ENCODE peak calls at places on chromosomes 6 and 20, in eight cellular contexts. Q is astrocyte, T is HCT116, K is GM23248, U is H1, A is HepG2, D is MM.1S, V is mammary epithelial cell. O is an unnamed sample.

GRCh38 chr20:10519361-10520048 is 84.4 kb downstream of the SLX4IP start:
- DNase-seq in V (peak; percentile 70), U (no peak), Q (peak; percentile 83), D (no peak), A (no peak), K (peak; percentile 70), T (no peak), O (peak; percentile 88)

GRCh38 chr20:43584448-43585138 is 6.1 kb upstream of the IFT52 start:
- DNase-seq in V (no peak), T (no peak), U (no peak), D (no peak), Q (peak; percentile 82), A (peak; percentile 74), K (peak; percentile 54), O (peak; percentile 88)

GRCh38 chr20:51398552-51398951 is 144.0 kb downstream of the NFATC2 start:
- DNase-seq in K (no peak), D (no peak), U (no peak), A (no peak), T (no peak), V (no peak), Q (no peak), O (no peak)

GRCh38 chr20:47315339-47315662 is 41.2 kb downstream of the ZMYND8 start:
- DNase-seq in A (no peak), Q (no peak), D (no peak), V (no peak), K (peak; percentile 72), U (no peak), T (no peak), O (peak; percentile 48)

GRCh38 chr6:70396796-70397729 is 16.2 kb upstream of the FAM135A start:
- DNase-seq in U (no peak), D (no peak), V (peak; percentile 81), K (no peak), A (no peak), Q (no peak), T (no peak), O (peak; percentile 5)

GRCh38 chr6:160973856-160974255 is 17.7 kb upstream of the MAP3K4 start:
- DNase-seq in K (peak; percentile 84), V (no peak), U (no peak), Q (no peak), D (no peak), T (no peak), A (no peak), O (peak; percentile 47)

GRCh38 chr6:138250513-138251247 is 32.4 kb upstream of the PBOV1 start:
- DNase-seq in V (peak; percentile 90), T (no peak), U (no peak), A (no peak), D (no peak), Q (peak; percentile 95), K (peak; percentile 90), O (peak; percentile 15)

GRCh38 chr6:39897699-39898098 is 36.6 kb downstream of the MOCS1 start:
- DNase-seq in V (no peak), Q (no peak), T (no peak), K (no peak), U (no peak), A (no peak), D (no peak), O (no peak)

GRCh38 chr20:18273738-18274137 is 14.6 kb upstream of the ZNF133 start:
- DNase-seq in U (no peak), Q (no peak), A (no peak), K (no peak), T (no peak), D (no peak), V (no peak), O (no peak)

GRCh38 chr6:24744911-24745310 is 26.0 kb upstream of the C6orf62 start:
- DNase-seq in U (no peak), A (no peak), D (no peak), Q (no peak), T (no peak), K (no peak), V (no peak), O (no peak)

GRCh38 chr20:25987073-25987927 is 290.6 kb upstream of the ZNF337 start:
- DNase-seq in U (no peak), T (no peak), A (no peak), Q (no peak), V (peak; percentile 39), K (peak; percentile 1), D (peak; percentile 29), O (peak; percentile 11)

GRCh38 chr20:44001667-44002596 is 87.3 kb downstream of the TOX2 start:
- DNase-seq in T (peak; percentile 58), D (peak; percentile 96), A (no peak), V (no peak), K (no peak), Q (no peak), U (no peak), O (no peak)

GRCh38 chr20:10584319-10584812 is 89.4 kb downstream of the JAG1 start:
- DNase-seq in U (no peak), V (no peak), K (no peak), A (no peak), T (no peak), D (no peak), Q (no peak), O (no peak)

GRCh38 chr6:56250266-56250665 is 2.9 kb upstream of the COL21A1 start:
- DNase-seq in Q (no peak), A (no peak), V (no peak), K (no peak), U (no peak), D (no peak), T (no peak), O (no peak)

GRCh38 chr6:107972413-107973096 is 14.5 kb upstream of the SEC63 start:
- DNase-seq in A (peak; percentile 65), V (no peak), T (no peak), K (no peak), D (no peak), Q (no peak), U (no peak), O (no peak)

GRCh38 chr20:57458400-57459160 is 66.4 kb downstream of the CTCFL start:
- DNase-seq in A (no peak), K (peak; percentile 57), V (no peak), U (no peak), D (no peak), T (no peak), Q (no peak), O (peak; percentile 13)

GRCh38 chr20:41214666-41215065 is 77.3 kb downstream of the PLCG1 start:
- DNase-seq in T (no peak), U (no peak), A (no peak), V (no peak), D (no peak), K (no peak), Q (no peak), O (no peak)

GRCh38 chr6:163147988-163148387 is 266.5 kb upstream of the QKI start:
- DNase-seq in V (no peak), Q (no peak), A (no peak), U (no peak), D (no peak), T (no peak), K (no peak), O (no peak)

GRCh38 chr6:164085552-164086325 is 671.2 kb downstream of the QKI start:
- DNase-seq in U (no peak), D (no peak), K (peak; percentile 2), V (no peak), A (no peak), T (no peak), Q (peak; percentile 97), O (peak; percentile 98)

GRCh38 chr6:3162067-3162497 is 4.7 kb upstream of the TUBB2A start:
- DNase-seq in K (peak; percentile 82), U (no peak), Q (no peak), V (no peak), A (no peak), D (no peak), T (no peak), O (no peak)
- H3K4me3 ChIP-seq in K (peak overlapping the region; percentile 80), U (peak overlapping the region; percentile 42), Q (no peak overlapping the region), V (no peak overlapping the region), A (peak overlapping the region; percentile 67), D (no peak overlapping the region), T (no peak overlapping the region), O (no peak overlapping the region)

GRCh38 chr6:125793280-125793679 is 2.5 kb downstream of the NCOA7 start:
- DNase-seq in Q (no peak), U (no peak), A (no peak), V (no peak), T (no peak), D (no peak), K (no peak), O (no peak)

GRCh38 chr6:125794342-125795137 is 3.8 kb downstream of the NCOA7 start:
- DNase-seq in K (peak; percentile 42), A (no peak), Q (no peak), V (peak; percentile 27), U (no peak), D (no peak), T (no peak), O (peak; percentile 67)

GRCh38 chr6:125792680-125793079 is 1.9 kb downstream of the NCOA7 start:
- DNase-seq in U (no peak), T (no peak), V (peak; percentile 35), A (no peak), K (peak; percentile 51), D (no peak), Q (peak; percentile 39), O (peak; percentile 43)

GRCh38 chr6:125795301-125795700 is 4.5 kb downstream of the NCOA7 start:
- DNase-seq in A (no peak), Q (no peak), T (no peak), V (no peak), U (no peak), D (no peak), K (no peak), O (no peak)

DNA sequence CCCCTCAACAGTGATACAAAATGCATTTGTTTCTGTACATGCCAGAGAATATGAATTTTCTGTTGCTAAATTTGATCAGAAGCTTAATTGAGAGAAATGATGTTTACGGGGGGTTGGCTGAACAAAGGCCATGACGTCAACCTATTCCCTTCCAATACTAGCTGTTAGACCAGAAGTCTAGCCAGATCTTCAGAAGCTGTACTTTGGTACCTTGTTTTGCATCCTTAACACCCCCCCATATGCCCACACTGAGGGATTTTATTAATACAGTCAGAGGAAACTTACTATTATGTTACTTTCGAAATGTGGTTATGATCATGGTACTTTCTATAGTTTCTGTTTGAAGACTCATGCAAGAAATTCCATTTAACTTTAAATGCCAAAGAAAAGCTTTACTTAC is 3.1 kb downstream of the NCOA7 start:
- DNase-seq in D (no peak), K (peak; percentile 20), A (no peak), T (no peak), Q (no peak), V (peak; percentile 55), U (no peak), O (no peak)
- H3K9ac ChIP-seq in D (no peak overlapping the region), K (no peak overlapping the region), A (no peak overlapping the region), T (no peak overlapping the region), Q (no peak overlapping the region), V (no peak overlapping the region), U (no peak overlapping the region), O (no peak overlapping the region)

DNA sequence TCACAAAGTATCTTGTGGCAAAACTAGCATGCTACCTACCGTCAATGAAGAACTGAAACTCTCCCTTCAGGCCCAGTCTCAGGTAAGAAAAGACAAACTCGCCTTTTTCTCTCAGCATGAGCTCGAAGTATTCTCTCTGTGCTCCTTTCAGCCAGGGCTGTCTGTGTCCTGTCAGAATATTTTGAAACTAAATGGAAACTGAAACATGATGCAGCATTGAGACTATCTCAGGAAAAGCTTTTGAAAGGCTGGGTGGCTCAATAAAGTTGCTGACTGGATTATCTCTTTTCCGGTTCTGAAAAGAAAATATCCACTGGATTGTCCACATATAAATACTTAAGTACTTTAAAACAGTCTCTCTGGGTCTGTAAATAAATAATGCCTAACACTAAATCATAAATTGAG is 718 bp downstream of the CALHM5 start:
- DNase-seq in U (no peak), T (no peak), D (peak; percentile 81), A (no peak), V (no peak), Q (no peak), K (peak; percentile 46), O (no peak)
- H3K4me3 ChIP-seq in U (no peak overlapping the region), T (no peak overlapping the region), D (peak overlapping the region; percentile 66), A (no peak overlapping the region), V (no peak overlapping the region), Q (peak overlapping the region; percentile 60), K (peak overlapping the region; percentile 79), O (peak overlapping the region; percentile 67)

GRCh38 chr6:46651766-46652165 is 852 bp downstream of the CYP39A1 start:
- DNase-seq in A (no peak), V (peak; percentile 32), K (no peak), U (no peak), T (no peak), Q (no peak), D (no peak), O (no peak)
- H3K9ac ChIP-seq in A (no peak overlapping the region), V (peak overlapping the region; percentile 88), K (no peak overlapping the region), U (no peak overlapping the region), T (peak overlapping the region; percentile 68), Q (peak overlapping the region; percentile 73), D (no peak overlapping the region), O (no peak overlapping the region)

O was measured in fibroblast of lung.